ENCODE peak calls at places on chromosomes 2 and 18, in ten cellular contexts. Y is uterus, P is mammary epithelial cell, J is GM12865, L is glutamatergic neuron, N is fibroblast of mammary gland, F is cardiac muscle cell, D is fibroblast of pulmonary artery, E is nephron progenitor cell, S is sigmoid colon. C is an unnamed sample.

GRCh38 chr2:12725238-12726187 is 8.8 kb downstream of the TRIB2 start:
- DNase-seq in S (no peak), D (no peak), L (no peak), F (no peak), P (no peak), J (no peak), E (no peak), Y (no peak), N (no peak), C (no peak)

GRCh38 chr18:3966985-3967856 is 487.9 kb downstream of the DLGAP1 start:
- DNase-seq in N (peak), F (peak), L (no peak), Y (no peak), D (peak), J (no peak), P (peak), E (no peak), S (no peak), C (no peak)

GRCh38 chr2:210519594-210519993 is 36.8 kb upstream of the CPS1 start:
- DNase-seq in D (no peak), S (no peak), L (no peak), E (no peak), Y (no peak), N (no peak), F (no peak), P (peak), J (no peak), C (no peak)

GRCh38 chr2:11482473-11483031 is 16.6 kb upstream of the E2F6 start:
- DNase-seq in J (no peak), P (no peak), F (no peak), N (no peak), S (no peak), L (peak), Y (no peak), D (no peak), E (peak), C (no peak)

GRCh38 chr2:209610631-209611030 is 161.0 kb upstream of the UNC80 start:
- DNase-seq in Y (no peak), J (no peak), F (no peak), P (no peak), D (no peak), L (no peak), S (no peak), N (no peak), E (no peak), C (no peak)

GRCh38 chr2:102033028-102033749 is 41.4 kb downstream of the IL1R2 start:
- DNase-seq in F (peak), Y (peak), P (peak), S (no peak), E (no peak), L (no peak), N (peak), D (peak), J (peak), C (no peak)

GRCh38 chr2:68284896-68285295 is 32.6 kb upstream of the PPP3R1 start:
- DNase-seq in E (no peak), Y (peak), L (no peak), P (peak), F (peak), J (no peak), N (peak), S (peak), D (peak), C (no peak)

GRCh38 chr2:63614448-63614968 is 25.7 kb downstream of the MDH1 start:
- DNase-seq in N (peak), F (peak), P (peak), E (no peak), J (no peak), Y (no peak), L (no peak), D (peak), S (no peak), C (no peak)

GRCh38 chr2:164388511-164388910 is 232.8 kb downstream of the GRB14 start:
- DNase-seq in J (peak), D (peak), F (peak), L (no peak), Y (no peak), P (peak), E (no peak), S (no peak), N (peak), C (no peak)

GRCh38 chr2:19544020-19544383 is 185.6 kb upstream of the OSR1 start:
- DNase-seq in J (no peak), E (no peak), Y (no peak), N (no peak), S (no peak), D (no peak), L (no peak), F (no peak), P (no peak), C (no peak)

GRCh38 chr2:203280428-203281064 is 41.7 kb downstream of the CYP20A1 start:
- DNase-seq in N (peak), J (no peak), D (peak), L (no peak), Y (no peak), F (peak), P (no peak), S (no peak), E (no peak), C (no peak)

GRCh38 chr2:74815955-74816354 is 18.0 kb upstream of the HK2 start:
- DNase-seq in Y (no peak), S (no peak), D (no peak), P (no peak), F (no peak), J (no peak), N (no peak), E (no peak), L (no peak), C (no peak)

GRCh38 chr2:237253046-237253723 is 160.8 kb downstream of the COL6A3 start:
- DNase-seq in J (no peak), S (no peak), E (no peak), L (no peak), P (no peak), D (no peak), F (no peak), N (peak), Y (no peak), C (no peak)

GRCh38 chr18:48031011-48031480 is 100.6 kb upstream of the SMAD2 start:
- DNase-seq in D (peak), E (peak), F (peak), S (peak), J (peak), L (peak), P (peak), N (peak), Y (peak), C (peak)

GRCh38 chr2:221104391-221104811 is 467.7 kb downstream of the EPHA4 start:
- DNase-seq in N (peak), S (no peak), J (peak), L (peak), Y (peak), P (peak), F (peak), D (peak), E (peak), C (peak)

GRCh38 chr18:3814840-3815239 is 364.9 kb downstream of the TGIF1 start:
- DNase-seq in Y (no peak), J (no peak), L (no peak), P (peak), S (no peak), F (peak), E (no peak), N (peak), D (peak), C (no peak)

GRCh38 chr2:45353879-45354278 is 257.2 kb downstream of the SRBD1 start:
- DNase-seq in Y (no peak), P (peak), J (no peak), E (no peak), D (peak), S (no peak), N (peak), L (no peak), F (peak), C (no peak)

GRCh38 chr2:95525294-95526035 is 40.9 kb upstream of the TRIM43B start:
- DNase-seq in P (no peak), Y (no peak), F (peak), S (no peak), E (no peak), J (peak), L (no peak), N (peak), D (no peak), C (no peak)

GRCh38 chr2:211867845-211868361 is 670.7 kb downstream of the ERBB4 start:
- DNase-seq in D (peak), Y (no peak), L (no peak), F (no peak), J (peak), S (no peak), P (peak), E (no peak), N (peak), C (no peak)

GRCh38 chr2:6896930-6897759 is 19.6 kb downstream of the RSAD2 start:
- DNase-seq in Y (no peak), S (no peak), D (peak), L (no peak), E (no peak), P (no peak), F (peak), N (peak), J (peak), C (no peak)

GRCh38 chr2:207135340-207135739 is 30.4 kb downstream of the KLF7 start:
- DNase-seq in L (no peak), Y (no peak), F (peak), S (no peak), J (no peak), E (no peak), D (peak), P (no peak), N (peak), C (no peak)

GRCh38 chr2:236622660-236623059 is 53.0 kb downstream of the ACKR3 start:
- DNase-seq in N (no peak), F (no peak), S (no peak), D (no peak), J (no peak), Y (no peak), P (no peak), L (no peak), E (no peak), C (no peak)

GRCh38 chr2:200449149-200449548 is 60.7 kb downstream of the KCTD18 start:
- DNase-seq in Y (no peak), F (no peak), D (no peak), N (no peak), L (no peak), J (no peak), P (no peak), S (no peak), E (no peak), C (no peak)

GRCh38 chr2:204452464-204453023 is 92.7 kb upstream of the PARD3B start:
- DNase-seq in N (peak), D (peak), F (peak), E (peak), P (peak), Y (peak), S (peak), L (no peak), J (no peak), C (no peak)

GRCh38 chr18:23095463-23095862 is 39.8 kb upstream of the CABLES1 start:
- DNase-seq in P (no peak), E (no peak), L (no peak), F (no peak), S (no peak), D (no peak), J (no peak), Y (no peak), N (no peak), C (no peak)
- TF ChIP-seq CTCF in P (no peak), E (no peak), L (no peak), F (peak), S (no peak), D (peak), J (peak), Y (no peak), N (no peak), C (no peak)

DNA sequence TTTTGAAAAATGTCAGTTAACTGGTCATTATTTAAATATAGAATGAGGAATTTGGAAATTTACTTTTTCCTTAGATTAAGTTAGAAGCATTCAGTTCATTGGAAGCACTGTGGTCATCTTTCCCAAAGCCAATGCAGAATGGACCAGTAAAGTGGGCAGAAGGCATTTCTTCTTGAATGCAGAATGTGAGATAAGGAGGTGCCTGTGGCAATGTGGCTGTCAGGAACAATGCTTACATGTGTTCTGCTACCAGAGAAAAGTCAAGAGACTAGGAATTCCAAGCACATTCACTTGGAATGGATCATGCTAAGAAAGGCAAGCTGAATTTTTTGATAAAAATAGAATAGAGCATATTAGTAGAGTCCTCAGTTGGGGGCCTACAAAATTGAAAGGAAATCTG is 295.0 kb upstream of the KCNH7 start:
- DNase-seq in D (peak), E (no peak), N (no peak), J (no peak), S (no peak), P (no peak), F (peak), Y (no peak), L (no peak), C (no peak)
- TF ChIP-seq CTCF in D (no peak), E (no peak), N (no peak), J (no peak), S (no peak), P (no peak), F (no peak), Y (no peak), L (no peak), C (no peak)

GRCh38 chr18:63564576-63564975 is 22.4 kb downstream of the SERPINB12 start:
- DNase-seq in S (no peak), P (no peak), J (no peak), E (no peak), N (no peak), Y (no peak), D (no peak), L (no peak), F (no peak), C (no peak)

GRCh38 chr18:63567276-63567675 is 19.9 kb upstream of the SERPINB13 start:
- DNase-seq in P (no peak), L (no peak), D (no peak), E (no peak), S (no peak), Y (no peak), N (no peak), F (no peak), J (no peak), C (no peak)

GRCh38 chr18:63564021-63564420 is 21.9 kb downstream of the SERPINB12 start:
- DNase-seq in D (no peak), E (no peak), Y (no peak), P (no peak), L (no peak), F (no peak), N (no peak), J (no peak), S (no peak), C (no peak)

GRCh38 chr18:63570721-63571120 is 16.4 kb upstream of the SERPINB13 start:
- DNase-seq in D (no peak), N (no peak), F (no peak), J (no peak), L (no peak), Y (no peak), S (no peak), E (no peak), P (no peak), C (no peak)

GRCh38 chr18:63567825-63568224 is 19.3 kb upstream of the SERPINB13 start:
- DNase-seq in S (no peak), N (no peak), E (no peak), F (no peak), Y (no peak), D (no peak), L (no peak), J (no peak), P (no peak), C (no peak)
- TF ChIP-seq CTCF in S (no peak), N (no peak), E (no peak), F (no peak), Y (no peak), D (no peak), L (no peak), J (no peak), P (no peak), C (no peak)

GRCh38 chr2:188506843-188507242 is 215.2 kb downstream of the GULP1 start:
- DNase-seq in L (no peak), P (no peak), J (no peak), N (no peak), F (no peak), E (no peak), S (no peak), Y (no peak), D (no peak), C (no peak)

GRCh38 chr2:188515918-188516317 is 224.2 kb downstream of the GULP1 start:
- DNase-seq in P (no peak), J (no peak), Y (no peak), E (no peak), N (no peak), F (no peak), L (no peak), S (no peak), D (no peak), C (no peak)

GRCh38 chr2:188517549-188518255 is 226.0 kb downstream of the GULP1 start:
- DNase-seq in Y (no peak), E (no peak), P (no peak), D (no peak), F (no peak), N (no peak), S (no peak), J (no peak), L (no peak), C (no peak)

GRCh38 chr2:188511346-188511745 is 219.7 kb downstream of the GULP1 start:
- DNase-seq in F (no peak), D (no peak), S (no peak), N (no peak), E (no peak), J (no peak), Y (no peak), L (no peak), P (no peak), C (no peak)

GRCh38 chr2:188512456-188512855 is 220.8 kb downstream of the GULP1 start:
- DNase-seq in N (peak), J (peak), D (peak), Y (no peak), S (no peak), E (no peak), F (peak), P (peak), L (no peak), C (no peak)
- TF ChIP-seq CTCF in N (peak), J (peak), D (peak), Y (peak), S (peak), E (peak), F (peak), P (peak), L (peak), C (peak)

DNA sequence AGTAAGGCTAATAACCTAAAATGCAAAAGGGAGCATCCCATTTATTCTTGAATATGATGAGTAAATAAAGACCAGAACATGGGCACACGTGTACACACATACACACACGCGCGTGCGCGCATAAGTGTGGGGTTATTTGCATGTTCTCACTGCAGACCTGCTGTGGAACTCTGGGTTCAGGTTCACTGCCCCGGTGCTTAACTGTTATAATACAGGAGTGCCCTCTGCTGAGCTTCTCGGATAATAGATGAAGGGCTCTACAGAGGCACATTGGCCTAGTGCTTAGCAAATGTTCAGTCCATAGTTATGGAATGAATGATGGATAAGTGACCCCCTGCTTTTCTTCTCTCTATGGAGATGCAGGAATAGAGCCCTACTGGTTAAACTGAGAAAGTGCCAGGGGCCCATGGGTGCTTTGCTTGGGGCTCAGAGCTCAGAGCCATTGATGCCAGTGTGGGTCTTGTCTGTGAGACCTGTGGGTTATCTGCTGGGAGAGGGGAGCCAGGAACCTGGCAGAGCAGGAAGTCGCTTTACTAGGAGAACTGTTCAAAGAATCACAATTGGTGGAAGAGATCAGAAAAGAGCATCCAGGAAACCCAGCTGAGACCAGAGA is 3.6 kb upstream of the ARL4C start:
- DNase-seq in J (peak), Y (peak), L (peak), N (peak), E (peak), P (peak), F (peak), D (peak), S (no peak), C (peak)
- TF ChIP-seq CTCF in J (peak), Y (peak), L (no peak), N (peak), E (peak), P (peak), F (peak), D (peak), S (no peak), C (peak)

GRCh38 chr2:98577313-98577712 is 31.0 kb downstream of the COA5 start:
- DNase-seq in S (no peak), D (no peak), P (no peak), J (no peak), N (no peak), F (no peak), E (no peak), Y (no peak), L (no peak), C (no peak)
- TF ChIP-seq CTCF in S (no peak), D (peak), P (peak), J (no peak), N (peak), F (peak), E (no peak), Y (no peak), L (no peak), C (no peak)

GRCh38 chr2:24613154-24613814 is 122.2 kb downstream of the NCOA1 start:
- DNase-seq in E (no peak), D (peak), L (no peak), F (peak), Y (no peak), S (no peak), N (peak), J (peak), P (peak), C (no peak)
- TF ChIP-seq CTCF in E (no peak), D (peak), L (peak), F (peak), Y (no peak), S (no peak), N (peak), J (peak), P (peak), C (no peak)

GRCh38 chr18:12325726-12326245 is 17.7 kb downstream of the TUBB6 start:
- DNase-seq in F (no peak), D (no peak), E (no peak), P (no peak), N (no peak), S (peak), L (no peak), Y (no peak), J (no peak), C (no peak)

GRCh38 chr18:12326711-12327460 is 18.8 kb downstream of the TUBB6 start:
- DNase-seq in E (no peak), D (no peak), J (no peak), P (no peak), N (no peak), S (peak), Y (no peak), L (no peak), F (no peak), C (no peak)

GRCh38 chr18:12329125-12329698 is 21.2 kb downstream of the TUBB6 start:
- DNase-seq in S (peak), Y (no peak), J (no peak), N (no peak), E (no peak), L (no peak), D (no peak), F (no peak), P (no peak), C (no peak)

GRCh38 chr18:12327510-12328178 is 19.6 kb downstream of the TUBB6 start:
- DNase-seq in Y (peak), J (peak), E (peak), P (peak), N (peak), D (peak), F (peak), S (peak), L (peak), C (peak)

DNA sequence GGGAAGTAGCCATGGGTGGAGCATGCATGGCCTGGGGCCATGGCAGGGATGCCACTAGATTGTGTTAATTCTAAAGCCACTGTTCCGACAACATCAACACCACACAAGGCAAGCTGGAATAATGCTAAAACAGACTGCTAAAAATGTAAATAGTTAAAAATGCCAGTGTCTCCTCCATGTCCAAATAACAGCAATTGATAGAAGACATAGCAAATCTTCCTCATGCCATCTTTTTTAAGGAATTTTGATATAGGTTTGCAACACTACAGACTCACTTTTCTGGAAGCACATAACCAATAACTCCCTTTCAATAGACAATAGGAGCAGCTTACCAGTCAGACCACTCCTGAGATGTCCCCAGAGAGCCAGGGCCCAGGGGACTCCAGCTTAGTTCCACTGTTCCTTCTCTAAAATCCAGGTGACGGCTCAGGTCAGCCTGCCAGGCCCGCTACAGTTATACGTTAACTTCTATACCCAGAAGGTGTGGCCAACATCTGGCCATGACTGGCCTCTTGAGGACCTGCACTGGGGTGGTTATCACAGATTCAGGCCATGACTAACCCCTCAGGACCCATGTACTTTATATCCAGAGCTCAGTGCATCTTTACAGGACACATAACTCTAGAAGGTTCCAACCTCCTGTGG is 20.3 kb downstream of the TUBB6 start:
- DNase-seq in P (no peak), Y (no peak), E (no peak), J (no peak), D (no peak), N (no peak), S (peak), L (no peak), F (no peak), C (no peak)
- TF ChIP-seq CTCF in P (no peak), Y (no peak), E (peak), J (no peak), D (no peak), N (no peak), S (no peak), L (no peak), F (no peak), C (no peak)